ENCODE peak calls at places on chromosomes 1 and 21, in eight cellular contexts. U is cardiac muscle cell; H is cardiac septum; D is mesothelial cell of epicardium; Z is KG1; V is neural crest cell; J is NCI-H1417; L is activated naive CD4-positive, alpha-beta T cell. X is an unnamed sample.

GRCh38 chr1:64546018-64546417 is 76.1 kb downstream of the CACHD1 start:
- DNase-seq in U (peak; percentile 34), H (no peak), D (no peak), Z (no peak), V (no peak), J (no peak), L (no peak), X (no peak)

GRCh38 chr1:12617511-12617900 is 504 bp downstream of the DHRS3 start:
- DNase-seq in U (no peak), H (no peak), D (no peak), Z (no peak), V (no peak), J (no peak), L (no peak), X (no peak)

GRCh38 chr1:3320246-3321152 is 134.0 kb upstream of the ARHGEF16 start:
- DNase-seq in U (no peak), H (no peak), D (no peak), Z (no peak), V (no peak), J (peak; percentile 3), L (no peak), X (no peak)

GRCh38 chr1:55970711-55971110 is 608.7 kb downstream of the PLPP3 start:
- DNase-seq in U (no peak), H (no peak), D (no peak), Z (no peak), V (no peak), J (no peak), L (no peak), X (no peak)

GRCh38 chr21:35088235-35088865 is 39.2 kb upstream of the RUNX1 start:
- DNase-seq in U (no peak), H (no peak), D (no peak), Z (no peak), V (no peak), J (no peak), L (no peak), X (no peak)

GRCh38 chr1:169288011-169288414 is 79.6 kb downstream of the NME7 start:
- DNase-seq in U (no peak), H (no peak), D (no peak), Z (no peak), V (no peak), J (no peak), L (no peak), X (no peak)

GRCh38 chr1:70509996-70510876 is 99.2 kb downstream of the CTH start:
- DNase-seq in U (peak; percentile 65), H (no peak), D (no peak), Z (peak; percentile 48), V (no peak), J (peak; percentile 52), L (no peak), X (peak; percentile 31)

GRCh38 chr1:31799895-31800676 is 15.7 kb downstream of the SPOCD1 start:
- DNase-seq in U (no peak), H (peak; percentile 38), D (no peak), Z (no peak), V (no peak), J (no peak), L (no peak), X (no peak)

GRCh38 chr1:162560303-162561036 is 1.1 kb upstream of the UAP1 start:
- DNase-seq in U (no peak), H (no peak), D (no peak), Z (no peak), V (no peak), J (no peak), L (no peak), X (peak; percentile 25)

GRCh38 chr1:164184273-164184672 is 374.7 kb upstream of the PBX1 start:
- DNase-seq in U (no peak), H (no peak), D (no peak), Z (no peak), V (no peak), J (no peak), L (no peak), X (no peak)

GRCh38 chr1:220906561-220907334 is 27.5 kb downstream of the HLX start:
- DNase-seq in U (no peak), H (no peak), D (no peak), Z (no peak), V (no peak), J (no peak), L (no peak), X (no peak)

GRCh38 chr1:2134232-2134603 is 60.4 kb downstream of the FAAP20 start:
- DNase-seq in U (no peak), H (no peak), D (no peak), Z (no peak), V (no peak), J (peak; percentile 17), L (no peak), X (no peak)

GRCh38 chr1:208475449-208475848 is 231.3 kb upstream of the PLXNA2 start:
- DNase-seq in U (no peak), H (no peak), D (no peak), Z (no peak), V (no peak), J (no peak), L (no peak), X (no peak)

GRCh38 chr1:208374391-208374941 is 130.3 kb upstream of the PLXNA2 start:
- DNase-seq in U (peak; percentile 91), H (no peak), D (no peak), Z (no peak), V (no peak), J (no peak), L (no peak), X (no peak)

GRCh38 chr21:29342394-29342957 is 43.8 kb downstream of the BACH1 start:
- DNase-seq in U (no peak), H (no peak), D (no peak), Z (no peak), V (no peak), J (no peak), L (no peak), X (no peak)

GRCh38 chr1:229114781-229115417 is 156.0 kb upstream of the RAB4A start:
- DNase-seq in U (no peak), H (no peak), D (no peak), Z (no peak), V (no peak), J (peak; percentile 11), L (no peak), X (no peak)

GRCh38 chr21:36104306-36105300 is 30.3 kb upstream of the CBR3 start:
- DNase-seq in U (peak; percentile 83), H (no peak), D (no peak), Z (no peak), V (peak; percentile 61), J (no peak), L (peak; percentile 11), X (no peak)

GRCh38 chr1:39654291-39654690 is 14.8 kb upstream of the HEYL start:
- DNase-seq in U (no peak), H (no peak), D (no peak), Z (no peak), V (no peak), J (no peak), L (no peak), X (no peak)

GRCh38 chr1:218571515-218571914 is 226.4 kb downstream of the TGFB2 start:
- DNase-seq in U (no peak), H (no peak), D (no peak), Z (no peak), V (no peak), J (no peak), L (no peak), X (no peak)

GRCh38 chr1:24927886-24928630 is 2.0 kb downstream of the RUNX3 start:
- DNase-seq in U (no peak), H (no peak), D (no peak), Z (no peak), V (no peak), J (no peak), L (no peak), X (no peak)

GRCh38 chr1:155591770-155592169 is 18.2 kb upstream of the MSTO1 start:
- DNase-seq in U (peak; percentile 64), H (no peak), D (no peak), Z (peak; percentile 53), V (no peak), J (peak; percentile 90), L (no peak), X (peak; percentile 60)

GRCh38 chr1:91552091-91552490 is 51.4 kb downstream of the CDC7 start:
- DNase-seq in U (no peak), H (no peak), D (no peak), Z (no peak), V (no peak), J (no peak), L (no peak), X (no peak)

GRCh38 chr1:68112835-68113243 is 62.4 kb upstream of the DIRAS3 start:
- DNase-seq in U (no peak), H (no peak), D (no peak), Z (no peak), V (no peak), J (no peak), L (no peak), X (no peak)

GRCh38 chr1:37453647-37454046 is 20.7 kb upstream of the ZC3H12A start:
- DNase-seq in U (no peak), H (no peak), D (no peak), Z (no peak), V (no peak), J (no peak), L (no peak), X (no peak)

GRCh38 chr1:39573736-39574624 is 2.6 kb downstream of the PABPC4 start:
- DNase-seq in U (peak; percentile 87), H (no peak), D (no peak), Z (no peak), V (no peak), J (no peak), L (no peak), X (no peak)

GRCh38 chr1:110846861-110847260 is 26.1 kb upstream of the CD53 start:
- DNase-seq in U (no peak), H (no peak), D (no peak), Z (no peak), V (no peak), J (no peak), L (no peak), X (no peak)

GRCh38 chr1:37722181-37723071 is 30.1 kb downstream of the CDCA8 start:
- DNase-seq in U (no peak), H (no peak), D (no peak), Z (no peak), V (no peak), J (no peak), L (no peak), X (no peak)

GRCh38 chr21:42067531-42068255 is 3.4 kb upstream of the UMODL1 start:
- DNase-seq in U (no peak), H (no peak), D (no peak), Z (no peak), V (no peak), J (no peak), L (no peak), X (no peak)

GRCh38 chr1:116855788-116856187 is 53.9 kb upstream of the PTGFRN start:
- DNase-seq in U (no peak), H (no peak), D (no peak), Z (no peak), V (no peak), J (peak; percentile 84), L (no peak), X (peak; percentile 16)

GRCh38 chr21:33985117-33986050 is 69.8 kb upstream of the ATP5PO start:
- DNase-seq in U (no peak), H (no peak), D (no peak), Z (no peak), V (no peak), J (no peak), L (no peak), X (no peak)

GRCh38 chr1:28537457-28538199 is 15.3 kb upstream of the TRNAU1AP start:
- DNase-seq in U (peak; percentile 72), H (no peak), D (no peak), Z (no peak), V (no peak), J (no peak), L (no peak), X (no peak)

X was measured in NCI-H774.